ENCODE peak calls at places on chromosomes 1 and 21, in four cellular contexts. Y is DND-41, Q is heart left ventricle, P is left ventricle myocardium inferior. I is an unnamed sample.

GRCh38 chr1:213552045-213552444 is 435.7 kb upstream of the PROX1 start:
- DNase-seq in Y (no peak), Q (no peak), P (no peak), I (no peak)

GRCh38 chr1:84603941-84604830 is 29.9 kb upstream of the CTBS start:
- DNase-seq in Y (no peak), Q (no peak), P (peak), I (no peak)

GRCh38 chr1:168676029-168676812 is 52.8 kb downstream of the DPT start:
- DNase-seq in Y (no peak), Q (no peak), P (no peak), I (no peak)

GRCh38 chr1:85001742-85002141 is 4.8 kb upstream of the MCOLN2 start:
- DNase-seq in Y (no peak), Q (no peak), P (no peak), I (no peak)

GRCh38 chr1:197915797-197916686 is 1.1 kb upstream of the LHX9 start:
- DNase-seq in Y (no peak), Q (peak), P (peak), I (no peak)

GRCh38 chr1:94351441-94351840 is 66.7 kb upstream of the ABCD3 start:
- DNase-seq in Y (peak), Q (no peak), P (no peak), I (no peak)

GRCh38 chr21:38242036-38242435 is 14.8 kb upstream of the KCNJ15 start:
- DNase-seq in Y (no peak), Q (no peak), P (no peak), I (no peak)

GRCh38 chr1:243821177-243821680 is 28.8 kb downstream of the AKT3 start:
- DNase-seq in Y (no peak), Q (no peak), P (no peak), I (no peak)

GRCh38 chr1:21693732-21694131 is 24.6 kb upstream of the RAP1GAP start:
- DNase-seq in Y (no peak), Q (no peak), P (no peak), I (no peak)

GRCh38 chr21:35849131-35849530 is 211.2 kb downstream of the SETD4 start:
- DNase-seq in Y (no peak), Q (no peak), P (no peak), I (no peak)

GRCh38 chr1:43842099-43842498 is 91.5 kb upstream of the ARTN start:
- DNase-seq in Y (no peak), Q (no peak), P (no peak), I (no peak)

GRCh38 chr1:51484591-51484990 is 34.5 kb downstream of the EPS15 start:
- DNase-seq in Y (no peak), Q (no peak), P (no peak), I (no peak)

GRCh38 chr1:171081220-171081993 is 9.3 kb upstream of the FMO3 start:
- DNase-seq in Y (no peak), Q (no peak), P (no peak), I (no peak)
- TF ChIP-seq CTCF in Y (peak), Q (peak), P (peak), I (no peak)

GRCh38 chr1:80657707-80658106 is 1143.0 kb upstream of the ADGRL2 start:
- DNase-seq in Y (no peak), Q (no peak), P (no peak), I (no peak)

GRCh38 chr1:80656628-80657019 is 1144.1 kb upstream of the ADGRL2 start:
- DNase-seq in Y (no peak), Q (no peak), P (no peak), I (no peak)

GRCh38 chr1:80657048-80657653 is 1143.6 kb upstream of the ADGRL2 start:
- DNase-seq in Y (no peak), Q (no peak), P (no peak), I (no peak)

GRCh38 chr1:80656011-80656627 is 1144.6 kb upstream of the ADGRL2 start:
- DNase-seq in Y (no peak), Q (no peak), P (no peak), I (no peak)
- TF ChIP-seq CTCF in Y (no peak), Q (no peak), P (no peak), I (no peak)

GRCh38 chr1:203031467-203031866 is 5.2 kb downstream of the PPFIA4 start:
- DNase-seq in Y (no peak), Q (no peak), P (no peak), I (no peak)
- TF ChIP-seq CTCF in Y (peak), Q (no peak), P (no peak), I (peak)

GRCh38 chr1:152917794-152918193 is 9.4 kb downstream of the IVL start:
- DNase-seq in Y (no peak), Q (no peak), P (no peak), I (no peak)
- TF ChIP-seq CTCF in Y (peak), Q (no peak), P (no peak), I (no peak)

GRCh38 chr1:240765732-240766363 is 153.9 kb upstream of the GREM2 start:
- DNase-seq in Y (no peak), Q (no peak), P (no peak), I (no peak)

GRCh38 chr1:240766831-240767230 is 154.9 kb upstream of the GREM2 start:
- DNase-seq in Y (no peak), Q (no peak), P (no peak), I (no peak)

GRCh38 chr1:240771450-240771849 is 159.5 kb upstream of the GREM2 start:
- DNase-seq in Y (no peak), Q (no peak), P (no peak), I (no peak)

GRCh38 chr1:240763771-240764170 is 151.8 kb upstream of the GREM2 start:
- DNase-seq in Y (no peak), Q (no peak), P (no peak), I (no peak)

DNA sequence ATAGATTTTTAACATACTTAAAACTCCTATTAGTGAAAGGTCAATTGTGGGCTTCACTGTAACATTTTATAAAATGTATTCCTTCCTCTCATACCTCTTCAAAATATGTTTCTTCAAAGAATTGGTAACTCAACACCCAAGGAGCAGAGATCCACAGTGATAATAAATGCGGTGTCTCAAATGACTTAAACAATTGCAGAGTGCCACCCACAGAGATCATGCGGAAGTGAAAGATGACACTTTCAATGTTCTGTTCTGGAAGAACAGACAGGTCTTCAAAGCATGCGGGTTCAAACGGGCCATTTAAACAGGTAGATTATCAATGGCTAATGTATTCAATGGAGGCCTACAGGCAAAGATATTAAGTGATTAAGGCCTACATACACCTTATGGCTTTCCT is 157.0 kb upstream of the GREM2 start:
- DNase-seq in Y (no peak), Q (no peak), P (no peak), I (no peak)
- TF ChIP-seq CTCF in Y (no peak), Q (no peak), P (no peak), I (no peak)

DNA sequence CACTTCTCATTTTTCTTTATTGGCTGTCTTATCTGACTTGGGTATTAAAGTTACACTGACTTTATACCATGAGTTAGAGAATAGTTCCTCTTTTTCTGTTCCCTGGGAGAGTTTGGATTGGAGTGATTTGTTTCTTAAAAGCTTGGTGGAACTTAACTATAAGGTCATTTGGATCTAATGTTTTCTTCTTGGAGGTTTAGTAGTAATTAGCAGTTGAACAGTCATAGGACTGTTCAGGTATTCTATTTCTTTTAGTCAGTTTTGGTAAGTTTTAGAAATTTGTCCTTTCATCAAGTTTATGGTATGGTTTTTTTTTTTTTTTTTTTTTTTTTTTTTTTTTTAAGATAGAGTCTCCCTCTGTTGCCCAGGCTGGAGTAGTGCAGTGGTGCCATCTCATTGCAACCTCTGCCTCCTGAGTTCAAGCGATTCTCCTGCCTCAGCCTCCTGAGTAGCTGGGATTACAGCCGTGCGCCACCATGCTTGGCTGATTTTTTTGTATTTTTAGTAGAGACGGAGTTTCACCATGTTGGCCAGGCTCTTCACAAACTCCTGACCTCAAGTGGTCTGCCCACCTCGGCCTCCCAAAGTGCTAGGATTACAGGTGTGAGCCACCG is 6.3 kb downstream of the TTC3 start:
- DNase-seq in Y (no peak), Q (no peak), P (no peak), I (peak)
- TF ChIP-seq CTCF in Y (peak), Q (no peak), P (peak), I (peak)

GRCh38 chr1:108200627-108201106 is 524 bp upstream of the SLC25A24 start:
- DNase-seq in Y (peak), Q (no peak), P (no peak), I (peak)
- TF ChIP-seq CTCF in Y (peak), Q (no peak), P (peak), I (peak)

I was measured in activated CD8-positive, alpha-beta T cell treated with anti-CD3 and anti-CD28 coated beads for 36 hours.